ENCODE peak calls at places on chromosomes 2 and 18, in six cellular contexts. Q, R, P, Z, A and L are unnamed samples.

GRCh38 chr18:55163550-55163949 is 204.3 kb upstream of the CCDC68 start:
- DNase-seq in Q (no peak), R (no peak), P (no peak), Z (no peak), A (no peak), L (no peak)

GRCh38 chr2:54336136-54336976 is 80.3 kb upstream of the TSPYL6 start:
- DNase-seq in Q (no peak), R (no peak), P (no peak), Z (no peak), A (no peak), L (peak)

GRCh38 chr2:169452080-169452479 is 27.2 kb upstream of the BBS5 start:
- DNase-seq in Q (no peak), R (peak), P (no peak), Z (peak), A (peak), L (no peak)

GRCh38 chr2:86770816-86771215 is 19.9 kb downstream of the CD8A start:
- DNase-seq in Q (no peak), R (no peak), P (no peak), Z (no peak), A (no peak), L (no peak)

GRCh38 chr2:232626584-232626983 is 6.8 kb upstream of the EFHD1 start:
- DNase-seq in Q (no peak), R (no peak), P (no peak), Z (no peak), A (no peak), L (no peak)

GRCh38 chr2:189147361-189147760 is 32.2 kb downstream of the COL5A2 start:
- DNase-seq in Q (no peak), R (no peak), P (no peak), Z (no peak), A (no peak), L (no peak)

GRCh38 chr2:209495855-209496585 is 72.2 kb downstream of the MAP2 start:
- DNase-seq in Q (no peak), R (peak), P (no peak), Z (peak), A (no peak), L (no peak)

GRCh38 chr18:75088021-75088506 is 120.9 kb downstream of the PTGR3 start:
- DNase-seq in Q (no peak), R (no peak), P (no peak), Z (no peak), A (no peak), L (no peak)

GRCh38 chr2:68428132-68428531 is 39.0 kb downstream of the FBXO48 start:
- DNase-seq in Q (no peak), R (no peak), P (no peak), Z (no peak), A (no peak), L (no peak)

GRCh38 chr18:74665905-74666304 is 68.2 kb downstream of the ZNF407 start:
- DNase-seq in Q (no peak), R (no peak), P (no peak), Z (no peak), A (no peak), L (no peak)

GRCh38 chr18:77203071-77203470 is 46.6 kb upstream of the GALR1 start:
- DNase-seq in Q (no peak), R (no peak), P (no peak), Z (no peak), A (no peak), L (no peak)

GRCh38 chr2:241413929-241414580 is 58.0 kb downstream of the FARP2 start:
- DNase-seq in Q (no peak), R (no peak), P (no peak), Z (peak), A (no peak), L (no peak)

GRCh38 chr18:48529796-48530195 is 9.0 kb upstream of the CTIF start:
- DNase-seq in Q (no peak), R (no peak), P (no peak), Z (peak), A (no peak), L (no peak)

GRCh38 chr2:202657876-202658275 is 23.1 kb downstream of the FAM117B start:
- DNase-seq in Q (no peak), R (no peak), P (no peak), Z (no peak), A (no peak), L (no peak)

GRCh38 chr18:56545539-56545938 is 92.9 kb downstream of the TXNL1 start:
- DNase-seq in Q (no peak), R (no peak), P (no peak), Z (no peak), A (no peak), L (no peak)

GRCh38 chr2:145909781-145910180 is 1389.9 kb upstream of the ZEB2 start:
- DNase-seq in Q (no peak), R (no peak), P (no peak), Z (no peak), A (no peak), L (no peak)

GRCh38 chr2:42804338-42804737 is 12.0 kb upstream of the HAAO start:
- DNase-seq in Q (no peak), R (no peak), P (no peak), Z (no peak), A (no peak), L (no peak)

GRCh38 chr2:221518201-221518936 is 53.7 kb downstream of the EPHA4 start:
- DNase-seq in Q (no peak), R (no peak), P (peak), Z (no peak), A (no peak), L (no peak)

GRCh38 chr2:38723173-38723572 is 28.0 kb downstream of the SRSF7 start:
- DNase-seq in Q (no peak), R (no peak), P (no peak), Z (no peak), A (no peak), L (no peak)

GRCh38 chr18:5937795-5938194 is 42.5 kb upstream of the TMEM200C start:
- DNase-seq in Q (no peak), R (no peak), P (no peak), Z (no peak), A (no peak), L (no peak)

GRCh38 chr2:129753261-129753660 is 226.2 kb upstream of the RAB6C start:
- DNase-seq in Q (no peak), R (no peak), P (no peak), Z (no peak), A (no peak), L (no peak)

GRCh38 chr2:129199501-129199900 is 780.0 kb upstream of the RAB6C start:
- DNase-seq in Q (no peak), R (no peak), P (no peak), Z (no peak), A (no peak), L (no peak)

GRCh38 chr2:149767516-149767974 is 180.0 kb upstream of the MMADHC start:
- DNase-seq in Q (no peak), R (no peak), P (no peak), Z (no peak), A (peak), L (no peak)

GRCh38 chr18:54140641-54141040 is 83.8 kb downstream of the MBD2 start:
- DNase-seq in Q (no peak), R (no peak), P (no peak), Z (no peak), A (no peak), L (no peak)

GRCh38 chr2:84807063-84807485 is 73.8 kb downstream of the TRABD2A start:
- DNase-seq in Q (no peak), R (no peak), P (no peak), Z (no peak), A (no peak), L (no peak)

GRCh38 chr18:75344615-75345014 is 82.9 kb downstream of the SMIM21 start:
- DNase-seq in Q (no peak), R (no peak), P (no peak), Z (no peak), A (no peak), L (no peak)

GRCh38 chr2:69389271-69389670 is 2.2 kb upstream of the GFPT1 start:
- DNase-seq in Q (no peak), R (no peak), P (no peak), Z (no peak), A (no peak), L (no peak)

GRCh38 chr2:240997856-240998705 is at the start of gene SNED1:
- DNase-seq in Q (no peak), R (peak), P (peak), Z (peak), A (peak), L (peak)

GRCh38 chr2:211216221-211216620 is 659.8 kb downstream of the CPS1 start:
- DNase-seq in Q (no peak), R (no peak), P (no peak), Z (peak), A (no peak), L (no peak)

GRCh38 chr18:23871410-23871809 is 143.1 kb upstream of the TTC39C start:
- DNase-seq in Q (peak), R (peak), P (peak), Z (no peak), A (peak), L (no peak)

GRCh38 chr18:24672165-24672950 is 211.9 kb downstream of the HRH4 start:
- DNase-seq in Q (no peak), R (no peak), P (no peak), Z (no peak), A (no peak), L (peak)